ENCODE peak calls at places on chromosomes 3 and 15, in five cellular contexts. One of them, this sample, is unnamed. For H3K4me1 and H3K27me3, the result is how much of the 10 kb centered on the place peaks cover.

GRCh38 chr3:18946524-18946923 is 201.8 kb upstream of the KCNH8 start:
- DNase-seq in left ventricle myocardium inferior: no peak
- DNase-seq in heart left ventricle: no peak
- DNase-seq in vagina: no peak
- DNase-seq in stomach: no peak
- DNase-seq in this sample: no peak

GRCh38 chr3:169147246-169148008 is 516.1 kb downstream of the MECOM start:
- DNase-seq in left ventricle myocardium inferior: peak
- DNase-seq in heart left ventricle: peak
- DNase-seq in vagina: no peak
- DNase-seq in stomach: peak
- DNase-seq in this sample: peak

GRCh38 chr15:67542462-67543347 is at the start of gene MAP2K5:
- DNase-seq in left ventricle myocardium inferior: peak
- DNase-seq in heart left ventricle: peak
- DNase-seq in vagina: no peak
- DNase-seq in stomach: peak
- DNase-seq in this sample: peak

GRCh38 chr15:48644827-48645557 is 517 bp downstream of the FBN1 start:
- DNase-seq in left ventricle myocardium inferior: peak
- DNase-seq in heart left ventricle: peak
- DNase-seq in vagina: no peak
- DNase-seq in stomach: no peak
- DNase-seq in this sample: no peak

GRCh38 chr3:122497425-122497824 is 17.3 kb downstream of the KPNA1 start:
- DNase-seq in left ventricle myocardium inferior: no peak
- DNase-seq in heart left ventricle: no peak
- DNase-seq in vagina: no peak
- DNase-seq in stomach: no peak
- DNase-seq in this sample: no peak

GRCh38 chr15:32148833-32149555 is 118.7 kb downstream of the CHRNA7 start:
- DNase-seq in left ventricle myocardium inferior: no peak
- DNase-seq in heart left ventricle: no peak
- DNase-seq in vagina: no peak
- DNase-seq in stomach: no peak
- DNase-seq in this sample: no peak

GRCh38 chr3:45163481-45163880 is 17.3 kb upstream of the CDCP1 start:
- DNase-seq in left ventricle myocardium inferior: no peak
- DNase-seq in heart left ventricle: no peak
- DNase-seq in vagina: no peak
- DNase-seq in stomach: no peak
- DNase-seq in this sample: no peak

GRCh38 chr3:19436746-19437145 is 288.4 kb downstream of the KCNH8 start:
- DNase-seq in left ventricle myocardium inferior: no peak
- DNase-seq in heart left ventricle: no peak
- DNase-seq in vagina: no peak
- DNase-seq in stomach: no peak
- DNase-seq in this sample: no peak

GRCh38 chr3:184636774-184637316 is 75.0 kb downstream of the MAGEF1 start:
- DNase-seq in left ventricle myocardium inferior: no peak
- DNase-seq in heart left ventricle: no peak
- DNase-seq in vagina: no peak
- DNase-seq in stomach: peak
- DNase-seq in this sample: no peak

GRCh38 chr3:13657660-13658435 is 108.9 kb downstream of the FBLN2 start:
- DNase-seq in left ventricle myocardium inferior: peak
- DNase-seq in heart left ventricle: no peak
- DNase-seq in vagina: no peak
- DNase-seq in stomach: peak
- DNase-seq in this sample: no peak

GRCh38 chr3:125511420-125512094 is 8.4 kb downstream of the SNX4 start:
- DNase-seq in left ventricle myocardium inferior: no peak
- DNase-seq in heart left ventricle: no peak
- DNase-seq in vagina: no peak
- DNase-seq in stomach: no peak
- DNase-seq in this sample: no peak

GRCh38 chr3:24299801-24300626 is 194.6 kb downstream of the THRB start:
- DNase-seq in left ventricle myocardium inferior: no peak
- DNase-seq in heart left ventricle: no peak
- DNase-seq in vagina: no peak
- DNase-seq in stomach: no peak
- DNase-seq in this sample: no peak

GRCh38 chr3:105791919-105792786 is 76.7 kb downstream of the CBLB start:
- DNase-seq in left ventricle myocardium inferior: peak
- DNase-seq in heart left ventricle: peak
- DNase-seq in vagina: peak
- DNase-seq in stomach: peak
- DNase-seq in this sample: peak

GRCh38 chr3:42290966-42291714 is 25.2 kb upstream of the CCK start:
- DNase-seq in left ventricle myocardium inferior: no peak
- DNase-seq in heart left ventricle: no peak
- DNase-seq in vagina: no peak
- DNase-seq in stomach: no peak
- DNase-seq in this sample: no peak

GRCh38 chr15:68376447-68377060 is 55.4 kb downstream of the ITGA11 start:
- DNase-seq in left ventricle myocardium inferior: no peak
- DNase-seq in heart left ventricle: no peak
- DNase-seq in vagina: peak
- DNase-seq in stomach: no peak
- DNase-seq in this sample: peak

GRCh38 chr3:110799236-110799635 is 272.4 kb upstream of the NECTIN3 start:
- DNase-seq in left ventricle myocardium inferior: no peak
- DNase-seq in heart left ventricle: no peak
- DNase-seq in vagina: no peak
- DNase-seq in stomach: no peak
- DNase-seq in this sample: no peak

GRCh38 chr3:190368871-190369270 is 19.1 kb upstream of the CLDN16 start:
- DNase-seq in left ventricle myocardium inferior: no peak
- DNase-seq in heart left ventricle: no peak
- DNase-seq in vagina: no peak
- DNase-seq in stomach: no peak
- DNase-seq in this sample: no peak

GRCh38 chr3:71955549-71956373 is 170.8 kb upstream of the PROK2 start:
- DNase-seq in left ventricle myocardium inferior: peak
- DNase-seq in heart left ventricle: peak
- DNase-seq in vagina: no peak
- DNase-seq in stomach: peak
- DNase-seq in this sample: peak

GRCh38 chr3:4693620-4694019 is 200.5 kb downstream of the ITPR1 start:
- DNase-seq in left ventricle myocardium inferior: no peak
- DNase-seq in heart left ventricle: no peak
- DNase-seq in vagina: no peak
- DNase-seq in stomach: no peak
- DNase-seq in this sample: no peak

GRCh38 chr3:172709776-172710708 is 825 bp downstream of the NCEH1 start:
- DNase-seq in left ventricle myocardium inferior: peak
- DNase-seq in heart left ventricle: peak
- DNase-seq in vagina: peak
- DNase-seq in stomach: peak
- DNase-seq in this sample: peak

GRCh38 chr15:96119734-96120133 is 210.8 kb upstream of the NR2F2 start:
- DNase-seq in left ventricle myocardium inferior: no peak
- DNase-seq in heart left ventricle: no peak
- DNase-seq in vagina: no peak
- DNase-seq in stomach: no peak
- DNase-seq in this sample: no peak

GRCh38 chr3:23129062-23129461 is 74.1 kb upstream of the UBE2E2 start:
- DNase-seq in left ventricle myocardium inferior: no peak
- DNase-seq in heart left ventricle: no peak
- DNase-seq in vagina: no peak
- DNase-seq in stomach: no peak
- DNase-seq in this sample: no peak

GRCh38 chr3:95613993-95614392 is 1200.4 kb upstream of the EPHA6 start:
- DNase-seq in left ventricle myocardium inferior: no peak
- DNase-seq in heart left ventricle: no peak
- DNase-seq in vagina: no peak
- DNase-seq in stomach: no peak
- DNase-seq in this sample: no peak

GRCh38 chr3:95612611-95613010 is 1201.8 kb upstream of the EPHA6 start:
- DNase-seq in left ventricle myocardium inferior: no peak
- DNase-seq in heart left ventricle: no peak
- DNase-seq in vagina: no peak
- DNase-seq in stomach: no peak
- DNase-seq in this sample: no peak

GRCh38 chr3:95607926-95608325 is 1206.5 kb upstream of the EPHA6 start:
- DNase-seq in left ventricle myocardium inferior: no peak
- DNase-seq in heart left ventricle: no peak
- DNase-seq in vagina: no peak
- DNase-seq in stomach: no peak
- DNase-seq in this sample: no peak

DNA sequence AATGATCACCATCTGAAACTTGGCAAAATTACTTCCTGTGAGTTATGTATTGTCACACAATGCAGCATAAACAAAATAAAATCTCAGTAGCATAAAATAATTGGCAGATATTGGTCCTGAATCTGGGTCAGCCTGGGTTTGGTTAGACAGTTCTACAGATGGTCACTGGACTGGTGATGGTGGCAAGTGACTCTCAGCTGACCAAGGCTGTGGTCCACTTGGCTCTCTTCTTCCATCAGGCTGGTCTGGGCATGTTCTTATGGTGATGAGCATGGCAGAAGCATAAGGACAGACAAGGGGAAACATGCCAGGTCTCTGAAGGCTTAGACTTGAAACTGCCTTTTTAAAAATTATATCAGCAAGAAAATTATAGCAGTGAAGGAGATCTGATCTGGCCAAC is 1205.0 kb upstream of the EPHA6 start:
- DNase-seq in left ventricle myocardium inferior: no peak
- DNase-seq in heart left ventricle: no peak
- DNase-seq in vagina: no peak
- DNase-seq in stomach: no peak
- DNase-seq in this sample: no peak
- H3K4me1 ChIP-seq in left ventricle myocardium inferior: under half
- H3K4me1 ChIP-seq in heart left ventricle: under half
- H3K4me1 ChIP-seq in vagina: under half
- H3K4me1 ChIP-seq in stomach: under half
- H3K4me1 ChIP-seq in this sample: under half

GRCh38 chr3:64143399-64144130 is 81.7 kb downstream of the PRICKLE2 start:
- DNase-seq in left ventricle myocardium inferior: no peak
- DNase-seq in heart left ventricle: no peak
- DNase-seq in vagina: no peak
- DNase-seq in stomach: no peak
- DNase-seq in this sample: no peak
- H3K27ac ChIP-seq in left ventricle myocardium inferior: peak
- H3K27ac ChIP-seq in heart left ventricle: no peak
- H3K27ac ChIP-seq in vagina: peak
- H3K27ac ChIP-seq in stomach: no peak
- H3K27ac ChIP-seq in this sample: no peak

GRCh38 chr3:128492353-128493220 is at the start of gene GATA2:
- DNase-seq in left ventricle myocardium inferior: no peak
- DNase-seq in heart left ventricle: no peak
- DNase-seq in vagina: peak
- DNase-seq in stomach: no peak
- DNase-seq in this sample: no peak
- H3K27me3 ChIP-seq in left ventricle myocardium inferior: half or more
- H3K27me3 ChIP-seq in heart left ventricle: under half
- H3K27me3 ChIP-seq in vagina: under half
- H3K27me3 ChIP-seq in stomach: half or more
- H3K27me3 ChIP-seq in this sample: under half

DNA sequence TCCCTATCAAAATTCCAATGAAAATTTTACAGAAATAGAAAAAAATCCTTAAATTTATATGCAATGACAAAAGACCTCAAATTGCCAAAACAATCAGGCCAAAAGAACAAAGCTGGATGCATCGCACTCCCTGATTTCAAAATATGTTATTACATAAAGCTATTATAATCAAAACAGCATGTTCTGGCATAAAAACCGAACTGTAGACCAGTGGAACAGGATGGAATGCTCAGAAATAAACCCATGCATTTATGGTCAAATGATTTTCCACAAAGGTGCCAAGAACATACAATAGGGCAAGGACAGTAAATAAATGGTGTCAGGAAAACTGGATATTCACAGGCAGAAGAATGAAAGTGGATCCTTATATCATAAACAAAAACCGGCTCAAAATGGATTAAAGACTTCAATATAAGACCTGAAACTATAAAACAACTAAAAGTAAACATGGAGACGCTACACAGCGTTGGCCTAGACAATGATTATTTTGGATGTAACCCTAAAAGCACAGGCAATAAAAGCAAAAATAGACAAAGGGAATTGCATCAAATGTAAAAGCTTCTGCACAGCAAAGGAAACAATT is 22.6 kb downstream of the USP50 start:
- DNase-seq in left ventricle myocardium inferior: no peak
- DNase-seq in heart left ventricle: no peak
- DNase-seq in vagina: no peak
- DNase-seq in stomach: no peak
- DNase-seq in this sample: no peak
- H3K4me1 ChIP-seq in left ventricle myocardium inferior: under half
- H3K4me1 ChIP-seq in heart left ventricle: under half
- H3K4me1 ChIP-seq in vagina: under half
- H3K4me1 ChIP-seq in stomach: under half
- H3K4me1 ChIP-seq in this sample: under half

DNA sequence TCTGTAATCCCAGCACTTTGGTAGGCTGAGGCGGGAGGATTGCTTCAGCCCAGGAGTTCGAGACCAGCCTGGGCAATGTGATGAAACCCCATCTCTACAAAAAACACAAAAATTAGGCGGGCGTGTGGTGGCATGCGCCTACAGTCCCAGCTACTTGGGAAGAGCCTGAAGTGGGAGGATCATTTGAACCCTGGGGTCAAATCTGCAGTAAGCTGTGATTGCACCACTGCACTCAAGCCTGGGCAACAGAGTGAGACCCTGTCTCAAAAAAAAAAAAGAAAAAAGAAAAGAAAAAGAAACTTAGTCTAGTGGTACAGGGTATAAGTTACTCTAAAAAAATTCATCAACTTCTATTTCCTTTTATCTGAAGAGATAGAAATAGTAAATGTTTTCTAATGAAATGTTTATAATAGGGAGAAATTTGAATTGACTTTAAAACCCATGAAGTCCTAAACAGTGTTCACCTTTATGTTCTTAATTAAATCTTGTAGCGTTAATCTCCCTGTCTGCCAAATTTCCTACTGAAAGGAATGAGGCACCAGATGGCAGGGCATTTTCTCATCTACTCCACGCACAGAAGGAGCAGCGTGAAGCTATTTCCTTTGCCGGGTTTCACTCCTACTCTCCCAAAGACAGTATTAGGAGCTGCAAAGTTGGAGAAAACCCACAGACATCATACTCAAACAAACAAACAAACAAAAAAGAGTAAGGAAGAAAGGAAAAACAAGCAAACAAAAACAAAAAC is 1.9 kb downstream of the PCLAF start:
- DNase-seq in left ventricle myocardium inferior: no peak
- DNase-seq in heart left ventricle: no peak
- DNase-seq in vagina: no peak
- DNase-seq in stomach: no peak
- DNase-seq in this sample: no peak
- H3K27ac ChIP-seq in left ventricle myocardium inferior: no peak
- H3K27ac ChIP-seq in heart left ventricle: no peak
- H3K27ac ChIP-seq in vagina: no peak
- H3K27ac ChIP-seq in stomach: no peak
- H3K27ac ChIP-seq in this sample: no peak